ENCODE peak calls at places on chromosomes 16 and 17, in six cellular contexts. X, W, T, C, V and J are unnamed samples.

GRCh38 chr17:46020023-46020735 is 21.1 kb downstream of the STH start:
- DNase-seq in X (peak; percentile 39), W (peak; percentile 84), T (peak; percentile 56), C (no peak), V (no peak), J (no peak)

GRCh38 chr16:12664334-12664733 is 139.4 kb downstream of the CPPED1 start:
- DNase-seq in X (no peak), W (no peak), T (no peak), C (no peak), V (no peak), J (no peak)

GRCh38 chr16:23893976-23894375 is 58.2 kb downstream of the PRKCB start:
- DNase-seq in X (no peak), W (no peak), T (no peak), C (no peak), V (no peak), J (no peak)

GRCh38 chr17:45040459-45040858 is 11.0 kb downstream of the DCAKD start:
- DNase-seq in X (no peak), W (no peak), T (no peak), C (peak; percentile 94), V (peak; percentile 60), J (no peak)

GRCh38 chr16:97822-98221 is 19.8 kb downstream of the MPG start:
- DNase-seq in X (no peak), W (no peak), T (no peak), C (no peak), V (no peak), J (no peak)

GRCh38 chr17:57424777-57425188 is 168.5 kb downstream of the MSI2 start:
- DNase-seq in X (no peak), W (no peak), T (no peak), C (no peak), V (no peak), J (no peak)

GRCh38 chr17:47869114-47869513 is 18.2 kb upstream of the SP6 start:
- DNase-seq in X (no peak), W (no peak), T (no peak), C (no peak), V (no peak), J (no peak)

GRCh38 chr17:44118427-44119050 is 4.9 kb downstream of the HDAC5 start:
- DNase-seq in X (no peak), W (no peak), T (no peak), C (no peak), V (no peak), J (no peak)

GRCh38 chr16:6684076-6684673 is 648.5 kb upstream of the RBFOX1 start:
- DNase-seq in X (no peak), W (no peak), T (no peak), C (no peak), V (no peak), J (no peak)

GRCh38 chr17:56292010-56292409 is 138.7 kb downstream of the ANKFN1 start:
- DNase-seq in X (no peak), W (no peak), T (no peak), C (no peak), V (no peak), J (no peak)

GRCh38 chr17:44170135-44170498 is 387 bp upstream of the ASB16 start:
- DNase-seq in X (no peak), W (no peak), T (no peak), C (no peak), V (no peak), J (no peak)

GRCh38 chr16:69861276-69862030 is 89.7 kb upstream of the CLEC18A start:
- DNase-seq in X (no peak), W (no peak), T (no peak), C (no peak), V (no peak), J (no peak)

GRCh38 chr17:42436401-42436800 is 13.3 kb upstream of the CAVIN1 start:
- DNase-seq in X (no peak), W (peak; percentile 87), T (no peak), C (no peak), V (no peak), J (no peak)

GRCh38 chr16:57945740-57946138 is 25.2 kb downstream of the CNGB1 start:
- DNase-seq in X (no peak), W (no peak), T (no peak), C (no peak), V (no peak), J (no peak)

GRCh38 chr17:75010683-75011406 is 1.6 kb upstream of the MRPL58 start:
- DNase-seq in X (no peak), W (no peak), T (peak; percentile 16), C (peak; percentile 75), V (peak; percentile 34), J (no peak)

GRCh38 chr17:41199421-41200098 is 9.9 kb downstream of the KRTAP9-1 start:
- DNase-seq in X (no peak), W (no peak), T (no peak), C (no peak), V (no peak), J (no peak)

GRCh38 chr17:64628641-64629040 is 33.5 kb downstream of the SMURF2 start:
- DNase-seq in X (no peak), W (no peak), T (peak; percentile 42), C (no peak), V (no peak), J (no peak)

GRCh38 chr17:78239489-78239931 is 8.1 kb downstream of the TMEM235 start:
- DNase-seq in X (no peak), W (no peak), T (no peak), C (peak; percentile 38), V (no peak), J (no peak)

GRCh38 chr17:13544755-13545154 is 57.0 kb downstream of the HS3ST3A1 start:
- DNase-seq in X (no peak), W (peak; percentile 64), T (no peak), C (no peak), V (no peak), J (no peak)

GRCh38 chr17:48610282-48611211 is at the start of gene HOXB7:
- DNase-seq in X (no peak), W (peak; percentile 96), T (peak; percentile 89), C (peak; percentile 70), V (no peak), J (no peak)

GRCh38 chr16:69938981-69939820 is 11.9 kb upstream of the CLEC18A start:
- DNase-seq in X (no peak), W (no peak), T (no peak), C (peak; percentile 58), V (no peak), J (no peak)

GRCh38 chr17:28612936-28613872 is 781 bp downstream of the RSKR start:
- DNase-seq in X (no peak), W (no peak), T (peak; percentile 48), C (peak; percentile 71), V (peak; percentile 62), J (no peak)

GRCh38 chr17:62080647-62081046 is 15.6 kb upstream of the MED13 start:
- DNase-seq in X (no peak), W (no peak), T (no peak), C (no peak), V (no peak), J (no peak)

GRCh38 chr17:47693667-47694017 is 319 bp upstream of the TBKBP1 start:
- DNase-seq in X (no peak), W (peak; percentile 89), T (no peak), C (no peak), V (no peak), J (no peak)

GRCh38 chr17:17806035-17806434 is 30.8 kb downstream of the SREBF1 start:
- DNase-seq in X (no peak), W (no peak), T (no peak), C (no peak), V (no peak), J (no peak)

GRCh38 chr17:17807440-17807839 is 29.3 kb downstream of the SREBF1 start:
- DNase-seq in X (no peak), W (no peak), T (no peak), C (no peak), V (no peak), J (no peak)

GRCh38 chr17:17805575-17805974 is 31.2 kb downstream of the SREBF1 start:
- DNase-seq in X (no peak), W (no peak), T (no peak), C (no peak), V (no peak), J (no peak)

GRCh38 chr17:17808706-17809432 is 27.9 kb downstream of the SREBF1 start:
- DNase-seq in X (no peak), W (no peak), T (peak; percentile 92), C (no peak), V (no peak), J (no peak)

GRCh38 chr17:17806611-17807010 is 30.2 kb downstream of the SREBF1 start:
- DNase-seq in X (no peak), W (no peak), T (no peak), C (no peak), V (no peak), J (no peak)
- TF ChIP-seq CTCF in X (no peak), W (no peak), T (no peak), C (no peak), V (no peak), J (no peak)

GRCh38 chr16:67028555-67029248 is at the start of gene CBFB:
- DNase-seq in X (peak; percentile 75), W (peak; percentile 98), T (peak; percentile 99), C (peak; percentile 88), V (peak; percentile 78), J (peak; percentile 93)
- TF ChIP-seq CTCF in X (no peak), W (no peak), T (peak; percentile 6), C (peak; percentile 45), V (no peak), J (peak; percentile 50)

GRCh38 chr16:55505333-55506015 is 3.4 kb upstream of the LPCAT2 start:
- DNase-seq in X (no peak), W (peak; percentile 67), T (peak; percentile 5), C (peak; percentile 16), V (no peak), J (no peak)

GRCh38 chr16:55501549-55502322 is 7.1 kb upstream of the LPCAT2 start:
- DNase-seq in X (no peak), W (peak; percentile 74), T (peak; percentile 24), C (peak; percentile 48), V (peak; percentile 59), J (no peak)

GRCh38 chr16:55499951-55500350 is 8.9 kb upstream of the LPCAT2 start:
- DNase-seq in X (no peak), W (peak; percentile 77), T (no peak), C (no peak), V (no peak), J (no peak)

GRCh38 chr16:55503726-55504553 is 4.9 kb upstream of the LPCAT2 start:
- DNase-seq in X (no peak), W (peak; percentile 58), T (peak; percentile 6), C (no peak), V (no peak), J (no peak)

DNA sequence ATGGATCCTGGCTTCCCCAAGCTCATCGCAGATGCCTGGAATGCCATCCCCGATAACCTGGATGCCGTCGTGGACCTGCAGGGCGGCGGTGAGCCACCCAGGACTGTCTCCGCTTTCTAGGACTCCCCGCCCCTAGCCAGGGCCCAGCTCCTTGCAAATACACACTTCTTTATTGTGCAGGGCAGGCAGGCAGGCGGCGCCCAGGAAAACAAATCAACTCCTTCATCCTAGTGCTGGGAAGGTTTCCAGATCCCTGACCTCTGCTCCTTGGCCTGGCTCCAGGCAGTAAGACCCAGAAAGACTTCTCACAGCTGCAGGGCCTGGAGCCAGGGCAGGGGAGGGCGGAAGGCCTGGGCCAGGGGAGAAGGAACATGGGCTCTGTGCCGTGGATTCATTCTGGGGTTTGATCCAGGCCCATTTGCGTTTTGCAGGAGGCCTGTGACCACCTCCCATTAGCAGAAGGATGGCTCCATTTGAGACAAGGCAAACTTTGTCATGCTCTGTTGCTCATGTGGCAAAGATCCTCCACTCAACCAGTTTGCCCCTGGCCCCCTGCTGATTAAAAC is 6.0 kb upstream of the LPCAT2 start:
- DNase-seq in X (no peak), W (peak; percentile 91), T (peak; percentile 7), C (peak; percentile 32), V (no peak), J (no peak)
- TF ChIP-seq CTCF in X (no peak), W (no peak), T (no peak), C (no peak), V (no peak), J (no peak)

GRCh38 chr17:36092228-36092627 is 2.3 kb upstream of the CCL3 start:
- DNase-seq in X (peak; percentile 47), W (no peak), T (no peak), C (peak; percentile 14), V (no peak), J (no peak)
- TF ChIP-seq CTCF in X (no peak), W (no peak), T (no peak), C (no peak), V (no peak), J (no peak)